ENCODE peak calls at places on chromosomes 11 and 22, in nine cellular contexts. L is stimulated activated CD8-positive, alpha-beta memory T cell treated with anti-CD3 and anti-CD28 coated beads, Interleukin-15, amount 100 ng/mL, for 1 hour; F is stimulated activated CD4-positive, alpha-beta T cell treated with anti-CD3 and anti-CD28 coated beads, TNF-alpha, amount 100 ng/mL, for 24 hours; C is astrocyte; J is hypothalamus; B is CD4-positive, alpha-beta T cell; A is KG1; Y is transverse colon; Q is activated naive CD8-positive, alpha-beta T cell treated with anti-CD3 and anti-CD28 coated beads for 36 hours. W is an unnamed sample.

GRCh38 chr11:118290923-118291322 is 13.6 kb upstream of the CD3E start:
- DNase-seq in L (no peak), A (peak), Y (peak), C (no peak), Q (no peak), B (no peak), J (no peak), F (no peak), W (no peak)

GRCh38 chr22:27424319-27424718 is 377.2 kb downstream of the MN1 start:
- DNase-seq in L (no peak), B (no peak), Q (no peak), Y (no peak), J (no peak), F (no peak), C (peak), A (no peak), W (no peak)

GRCh38 chr22:34067031-34067430 is 146.8 kb upstream of the LARGE1 start:
- DNase-seq in Y (no peak), J (no peak), A (no peak), L (no peak), F (no peak), B (no peak), Q (no peak), C (no peak), W (no peak)

GRCh38 chr11:46696212-46696558 is 4.2 kb downstream of the ARHGAP1 start:
- DNase-seq in B (no peak), C (no peak), L (no peak), A (no peak), Y (no peak), Q (no peak), J (peak), F (no peak), W (no peak)

GRCh38 chr11:11072067-11072466 is 214.2 kb upstream of the ZBED5 start:
- DNase-seq in L (no peak), A (no peak), C (no peak), F (no peak), J (no peak), Y (no peak), B (no peak), Q (no peak), W (no peak)

GRCh38 chr11:110130642-110131238 is 37.5 kb downstream of the ZC3H12C start:
- DNase-seq in F (no peak), Y (peak), Q (no peak), J (no peak), C (peak), A (no peak), B (no peak), L (no peak), W (no peak)

GRCh38 chr11:62413060-62413696 is 5.7 kb upstream of the SCGB1A1 start:
- DNase-seq in A (no peak), F (no peak), Q (no peak), L (no peak), Y (no peak), C (no peak), J (no peak), B (no peak), W (no peak)

GRCh38 chr11:14114269-14114668 is 151.7 kb downstream of the SPON1 start:
- DNase-seq in Q (no peak), B (no peak), A (no peak), C (no peak), L (no peak), F (no peak), Y (no peak), J (no peak), W (no peak)

GRCh38 chr11:64303109-64304031 is 2.0 kb upstream of the ESRRA start:
- DNase-seq in Y (no peak), F (no peak), J (no peak), L (no peak), B (no peak), A (no peak), Q (no peak), C (no peak), W (no peak)

W was measured in D721Med.